ENCODE peak calls at places on chromosomes 2 and 18, in nine cellular contexts. One of them, this sample, is unnamed.

GRCh38 chr2:146982393-146982846 is 862.4 kb upstream of the ACVR2A start:
- DNase-seq in ovary: no peak
- DNase-seq in lower lobe of right lung: peak
- DNase-seq in tibial nerve: peak
- DNase-seq in hepatocyte: peak
- DNase-seq in aorta: peak
- DNase-seq in GM23248: peak
- DNase-seq in right cardiac atrium: peak
- DNase-seq in HCT116: no peak
- DNase-seq in this sample: no peak

GRCh38 chr2:20697322-20697934 is 30.5 kb downstream of the GDF7 start:
- DNase-seq in ovary: no peak
- DNase-seq in lower lobe of right lung: no peak
- DNase-seq in tibial nerve: no peak
- DNase-seq in hepatocyte: no peak
- DNase-seq in aorta: no peak
- DNase-seq in GM23248: no peak
- DNase-seq in right cardiac atrium: no peak
- DNase-seq in HCT116: no peak
- DNase-seq in this sample: no peak

GRCh38 chr2:196742685-196743084 is 56.8 kb downstream of the GTF3C3 start:
- DNase-seq in ovary: no peak
- DNase-seq in lower lobe of right lung: no peak
- DNase-seq in tibial nerve: no peak
- DNase-seq in hepatocyte: no peak
- DNase-seq in aorta: no peak
- DNase-seq in GM23248: no peak
- DNase-seq in right cardiac atrium: no peak
- DNase-seq in HCT116: no peak
- DNase-seq in this sample: no peak

GRCh38 chr2:147623328-147623727 is 221.5 kb upstream of the ACVR2A start:
- DNase-seq in ovary: no peak
- DNase-seq in lower lobe of right lung: no peak
- DNase-seq in tibial nerve: no peak
- DNase-seq in hepatocyte: no peak
- DNase-seq in aorta: no peak
- DNase-seq in GM23248: no peak
- DNase-seq in right cardiac atrium: no peak
- DNase-seq in HCT116: no peak
- DNase-seq in this sample: no peak

GRCh38 chr18:79988925-79989361 is 580 bp upstream of the TXNL4A start:
- DNase-seq in ovary: peak
- DNase-seq in lower lobe of right lung: peak
- DNase-seq in tibial nerve: peak
- DNase-seq in hepatocyte: peak
- DNase-seq in aorta: peak
- DNase-seq in GM23248: peak
- DNase-seq in right cardiac atrium: peak
- DNase-seq in HCT116: no peak
- DNase-seq in this sample: no peak

GRCh38 chr18:45248240-45248903 is 366.9 kb upstream of the SLC14A2 start:
- DNase-seq in ovary: no peak
- DNase-seq in lower lobe of right lung: no peak
- DNase-seq in tibial nerve: peak
- DNase-seq in hepatocyte: no peak
- DNase-seq in aorta: peak
- DNase-seq in GM23248: peak
- DNase-seq in right cardiac atrium: peak
- DNase-seq in HCT116: no peak
- DNase-seq in this sample: no peak

GRCh38 chr18:32548688-32549087 is 78.0 kb upstream of the GAREM1 start:
- DNase-seq in ovary: no peak
- DNase-seq in lower lobe of right lung: no peak
- DNase-seq in tibial nerve: no peak
- DNase-seq in hepatocyte: peak
- DNase-seq in aorta: no peak
- DNase-seq in GM23248: no peak
- DNase-seq in right cardiac atrium: no peak
- DNase-seq in HCT116: no peak
- DNase-seq in this sample: no peak

GRCh38 chr18:32550958-32551357 is 80.3 kb upstream of the GAREM1 start:
- DNase-seq in ovary: no peak
- DNase-seq in lower lobe of right lung: no peak
- DNase-seq in tibial nerve: no peak
- DNase-seq in hepatocyte: peak
- DNase-seq in aorta: no peak
- DNase-seq in GM23248: no peak
- DNase-seq in right cardiac atrium: no peak
- DNase-seq in HCT116: peak
- DNase-seq in this sample: no peak

GRCh38 chr18:8217041-8217564 is 392.1 kb upstream of the RAB12 start:
- DNase-seq in ovary: no peak
- DNase-seq in lower lobe of right lung: no peak
- DNase-seq in tibial nerve: no peak
- DNase-seq in hepatocyte: no peak
- DNase-seq in aorta: no peak
- DNase-seq in GM23248: no peak
- DNase-seq in right cardiac atrium: no peak
- DNase-seq in HCT116: no peak
- DNase-seq in this sample: no peak

GRCh38 chr2:88729061-88729745 is 37.7 kb downstream of the RPIA start:
- DNase-seq in ovary: no peak
- DNase-seq in lower lobe of right lung: no peak
- DNase-seq in tibial nerve: no peak
- DNase-seq in hepatocyte: no peak
- DNase-seq in aorta: no peak
- DNase-seq in GM23248: no peak
- DNase-seq in right cardiac atrium: no peak
- DNase-seq in HCT116: no peak
- DNase-seq in this sample: no peak

GRCh38 chr2:99337931-99338580 is 867 bp downstream of the EIF5B start:
- DNase-seq in ovary: no peak
- DNase-seq in lower lobe of right lung: no peak
- DNase-seq in tibial nerve: no peak
- DNase-seq in hepatocyte: no peak
- DNase-seq in aorta: no peak
- DNase-seq in GM23248: peak
- DNase-seq in right cardiac atrium: no peak
- DNase-seq in HCT116: no peak
- DNase-seq in this sample: no peak

GRCh38 chr2:196251132-196251531 is 79.8 kb upstream of the STK17B start:
- DNase-seq in ovary: no peak
- DNase-seq in lower lobe of right lung: no peak
- DNase-seq in tibial nerve: no peak
- DNase-seq in hepatocyte: no peak
- DNase-seq in aorta: no peak
- DNase-seq in GM23248: no peak
- DNase-seq in right cardiac atrium: no peak
- DNase-seq in HCT116: no peak
- DNase-seq in this sample: no peak

GRCh38 chr2:40511661-40512213 is 59.8 kb upstream of the SLC8A1 start:
- DNase-seq in ovary: peak
- DNase-seq in lower lobe of right lung: no peak
- DNase-seq in tibial nerve: peak
- DNase-seq in hepatocyte: no peak
- DNase-seq in aorta: peak
- DNase-seq in GM23248: peak
- DNase-seq in right cardiac atrium: peak
- DNase-seq in HCT116: no peak
- DNase-seq in this sample: no peak

GRCh38 chr2:216736326-216736725 is 41.0 kb upstream of the IGFBP5 start:
- DNase-seq in ovary: no peak
- DNase-seq in lower lobe of right lung: no peak
- DNase-seq in tibial nerve: no peak
- DNase-seq in hepatocyte: no peak
- DNase-seq in aorta: no peak
- DNase-seq in GM23248: no peak
- DNase-seq in right cardiac atrium: no peak
- DNase-seq in HCT116: no peak
- DNase-seq in this sample: no peak

DNA sequence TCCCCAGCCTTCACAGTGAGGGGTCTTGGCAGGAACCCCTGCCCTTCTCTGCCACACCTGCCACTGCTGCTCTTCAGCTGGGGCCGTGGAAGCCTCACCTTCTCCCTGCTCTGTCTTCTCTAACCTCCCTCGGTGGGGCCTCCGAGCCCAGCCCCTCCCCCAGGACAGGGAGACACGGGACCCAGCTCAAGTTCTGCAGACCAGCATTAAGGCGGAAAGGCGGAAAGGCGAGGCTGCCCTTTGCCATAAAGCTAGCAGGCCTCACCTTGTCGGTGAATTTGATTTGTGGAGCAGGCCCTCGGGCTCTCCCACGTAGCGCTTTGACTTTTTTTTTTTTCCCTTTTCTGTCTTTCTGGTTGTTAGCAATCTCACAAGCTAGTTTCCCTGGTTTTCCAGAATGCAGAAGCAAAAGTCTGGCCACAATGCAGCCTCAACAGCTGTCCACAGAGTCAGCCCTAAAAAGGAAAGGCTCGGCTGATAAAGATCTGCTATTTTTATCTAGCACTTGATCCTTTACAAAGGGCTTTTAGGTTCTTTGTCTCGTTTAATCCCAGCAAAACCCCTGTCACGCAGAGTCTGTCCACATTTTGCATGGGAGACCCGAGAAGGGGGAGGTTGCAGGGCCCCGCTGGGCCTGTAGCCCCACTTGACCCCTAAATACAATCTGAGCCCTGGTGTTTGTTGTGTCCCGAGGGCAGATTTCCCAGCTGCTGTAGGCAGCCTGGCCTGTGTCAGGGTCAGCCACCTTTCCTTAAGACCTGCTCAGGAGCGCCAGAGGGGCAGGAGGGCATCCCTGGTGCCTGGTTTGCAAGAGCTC is 6.0 kb downstream of the ITM2C start:
- DNase-seq in ovary: no peak
- DNase-seq in lower lobe of right lung: no peak
- DNase-seq in tibial nerve: no peak
- DNase-seq in hepatocyte: peak
- DNase-seq in aorta: peak
- DNase-seq in GM23248: no peak
- DNase-seq in right cardiac atrium: no peak
- DNase-seq in HCT116: no peak
- DNase-seq in this sample: no peak
- H3K27ac ChIP-seq in ovary: no peak
- H3K27ac ChIP-seq in lower lobe of right lung: no peak
- H3K27ac ChIP-seq in tibial nerve: no peak
- H3K27ac ChIP-seq in hepatocyte: peak
- H3K27ac ChIP-seq in aorta: no peak
- H3K27ac ChIP-seq in GM23248: no peak
- H3K27ac ChIP-seq in right cardiac atrium: no peak
- H3K27ac ChIP-seq in HCT116: no peak
- H3K27ac ChIP-seq in this sample: peak

GRCh38 chr2:229852565-229852964 is 69.2 kb downstream of the TRIP12 start:
- DNase-seq in ovary: no peak
- DNase-seq in lower lobe of right lung: no peak
- DNase-seq in tibial nerve: no peak
- DNase-seq in hepatocyte: no peak
- DNase-seq in aorta: peak
- DNase-seq in GM23248: peak
- DNase-seq in right cardiac atrium: peak
- DNase-seq in HCT116: no peak
- DNase-seq in this sample: no peak

GRCh38 chr2:229855116-229855515 is 66.7 kb downstream of the TRIP12 start:
- DNase-seq in ovary: no peak
- DNase-seq in lower lobe of right lung: no peak
- DNase-seq in tibial nerve: no peak
- DNase-seq in hepatocyte: no peak
- DNase-seq in aorta: no peak
- DNase-seq in GM23248: no peak
- DNase-seq in right cardiac atrium: no peak
- DNase-seq in HCT116: no peak
- DNase-seq in this sample: no peak

GRCh38 chr2:229849073-229849472 is 72.7 kb downstream of the TRIP12 start:
- DNase-seq in ovary: no peak
- DNase-seq in lower lobe of right lung: no peak
- DNase-seq in tibial nerve: no peak
- DNase-seq in hepatocyte: no peak
- DNase-seq in aorta: no peak
- DNase-seq in GM23248: no peak
- DNase-seq in right cardiac atrium: no peak
- DNase-seq in HCT116: no peak
- DNase-seq in this sample: no peak

GRCh38 chr2:229856416-229856815 is 65.4 kb downstream of the TRIP12 start:
- DNase-seq in ovary: no peak
- DNase-seq in lower lobe of right lung: no peak
- DNase-seq in tibial nerve: no peak
- DNase-seq in hepatocyte: no peak
- DNase-seq in aorta: no peak
- DNase-seq in GM23248: no peak
- DNase-seq in right cardiac atrium: no peak
- DNase-seq in HCT116: no peak
- DNase-seq in this sample: no peak

GRCh38 chr2:229851870-229852269 is 69.9 kb downstream of the TRIP12 start:
- DNase-seq in ovary: no peak
- DNase-seq in lower lobe of right lung: no peak
- DNase-seq in tibial nerve: no peak
- DNase-seq in hepatocyte: no peak
- DNase-seq in aorta: no peak
- DNase-seq in GM23248: no peak
- DNase-seq in right cardiac atrium: no peak
- DNase-seq in HCT116: no peak
- DNase-seq in this sample: no peak
- H3K27ac ChIP-seq in ovary: no peak
- H3K27ac ChIP-seq in lower lobe of right lung: no peak
- H3K27ac ChIP-seq in tibial nerve: no peak
- H3K27ac ChIP-seq in hepatocyte: no peak
- H3K27ac ChIP-seq in aorta: no peak
- H3K27ac ChIP-seq in GM23248: no peak
- H3K27ac ChIP-seq in right cardiac atrium: no peak
- H3K27ac ChIP-seq in HCT116: no peak
- H3K27ac ChIP-seq in this sample: no peak

GRCh38 chr2:7673843-7674242 is 756.6 kb downstream of the RNF144A start:
- DNase-seq in ovary: no peak
- DNase-seq in lower lobe of right lung: no peak
- DNase-seq in tibial nerve: no peak
- DNase-seq in hepatocyte: no peak
- DNase-seq in aorta: no peak
- DNase-seq in GM23248: peak
- DNase-seq in right cardiac atrium: no peak
- DNase-seq in HCT116: no peak
- DNase-seq in this sample: no peak
- H3K27ac ChIP-seq in ovary: no peak
- H3K27ac ChIP-seq in lower lobe of right lung: no peak
- H3K27ac ChIP-seq in tibial nerve: no peak
- H3K27ac ChIP-seq in hepatocyte: no peak
- H3K27ac ChIP-seq in aorta: no peak
- H3K27ac ChIP-seq in GM23248: peak
- H3K27ac ChIP-seq in right cardiac atrium: no peak
- H3K27ac ChIP-seq in HCT116: no peak
- H3K27ac ChIP-seq in this sample: no peak

DNA sequence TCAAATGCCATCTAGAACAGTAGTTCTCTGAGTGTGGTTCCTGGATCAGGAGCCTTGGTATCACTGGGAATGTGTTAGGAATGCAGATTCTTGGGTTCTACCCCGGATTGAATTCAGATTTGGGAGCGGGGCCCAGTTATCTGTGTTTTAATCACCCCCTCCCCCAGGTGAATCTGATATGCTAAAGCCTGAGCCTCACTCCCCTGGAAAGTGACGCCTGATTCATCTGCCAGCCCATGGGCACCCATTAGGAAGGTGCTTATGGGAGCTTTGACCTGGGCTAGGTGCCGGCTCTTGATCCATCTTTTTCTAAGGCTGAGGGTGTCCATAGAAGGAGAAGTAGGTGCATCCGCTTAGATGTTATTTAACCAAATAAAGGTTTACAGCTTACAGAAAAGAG is 199.4 kb downstream of the NEDD4L start:
- DNase-seq in ovary: no peak
- DNase-seq in lower lobe of right lung: no peak
- DNase-seq in tibial nerve: no peak
- DNase-seq in hepatocyte: no peak
- DNase-seq in aorta: no peak
- DNase-seq in GM23248: no peak
- DNase-seq in right cardiac atrium: no peak
- DNase-seq in HCT116: no peak
- DNase-seq in this sample: no peak
- H3K27ac ChIP-seq in ovary: no peak
- H3K27ac ChIP-seq in lower lobe of right lung: no peak
- H3K27ac ChIP-seq in tibial nerve: no peak
- H3K27ac ChIP-seq in hepatocyte: peak
- H3K27ac ChIP-seq in aorta: no peak
- H3K27ac ChIP-seq in GM23248: no peak
- H3K27ac ChIP-seq in right cardiac atrium: no peak
- H3K27ac ChIP-seq in HCT116: no peak
- H3K27ac ChIP-seq in this sample: no peak